ENCODE peak calls at places on chromosomes 2 and 18, in seven cellular contexts. D is cardiac muscle cell, K is MCF 10A, Y is brain microvascular endothelial cell, S is PC-3, F is cardiac fibroblast, H is nephron progenitor cell. T is an unnamed sample.

GRCh38 chr2:157526070-157526469 is 82.2 kb upstream of the CYTIP start:
- DNase-seq in D (no peak), K (no peak), Y (no peak), S (no peak), F (no peak), H (no peak), T (no peak)

GRCh38 chr2:181177376-181177775 is 197.0 kb downstream of the UBE2E3 start:
- DNase-seq in D (no peak), K (no peak), Y (no peak), S (no peak), F (no peak), H (no peak), T (peak; percentile 54)

GRCh38 chr2:187272255-187272654 is 175.8 kb downstream of the CALCRL start:
- DNase-seq in D (no peak), K (no peak), Y (no peak), S (no peak), F (no peak), H (no peak), T (no peak)

GRCh38 chr2:148279216-148279615 is 258.3 kb downstream of the MBD5 start:
- DNase-seq in D (no peak), K (no peak), Y (no peak), S (no peak), F (no peak), H (no peak), T (no peak)

GRCh38 chr2:74778381-74779371 is 55.3 kb upstream of the HK2 start:
- DNase-seq in D (peak; percentile 48), K (no peak), Y (no peak), S (no peak), F (peak; percentile 62), H (peak; percentile 65), T (no peak)

GRCh38 chr2:20282916-20283592 is 58.1 kb upstream of the SDC1 start:
- DNase-seq in D (peak; percentile 87), K (no peak), Y (no peak), S (no peak), F (peak; percentile 90), H (no peak), T (peak; percentile 68)

GRCh38 chr2:1546023-1546591 is 132.8 kb downstream of the TPO start:
- DNase-seq in D (peak; percentile 69), K (peak; percentile 73), Y (peak; percentile 45), S (peak; percentile 72), F (peak; percentile 64), H (peak; percentile 73), T (peak; percentile 81)

GRCh38 chr2:209495855-209496585 is 72.2 kb downstream of the MAP2 start:
- DNase-seq in D (peak; percentile 98), K (peak; percentile 92), Y (peak; percentile 98), S (peak; percentile 98), F (peak; percentile 98), H (no peak), T (peak; percentile 98)

GRCh38 chr2:224777563-224777939 is 61.4 kb upstream of the CCDC195 start:
- DNase-seq in D (no peak), K (no peak), Y (no peak), S (no peak), F (no peak), H (no peak), T (no peak)

GRCh38 chr2:21452678-21453077 is 328.9 kb downstream of the TDRD15 start:
- DNase-seq in D (no peak), K (no peak), Y (no peak), S (no peak), F (no peak), H (no peak), T (no peak)

GRCh38 chr2:230447455-230448451 is 31.8 kb downstream of the SP100 start:
- DNase-seq in D (no peak), K (no peak), Y (no peak), S (no peak), F (no peak), H (no peak), T (no peak)

GRCh38 chr2:235212501-235212900 is 260.7 kb downstream of the SH3BP4 start:
- DNase-seq in D (no peak), K (no peak), Y (no peak), S (no peak), F (no peak), H (no peak), T (no peak)

GRCh38 chr2:209383212-209383611 is 40.6 kb upstream of the MAP2 start:
- DNase-seq in D (peak; percentile 76), K (peak; percentile 89), Y (peak; percentile 67), S (peak; percentile 90), F (peak; percentile 69), H (no peak), T (peak; percentile 85)

GRCh38 chr2:151051584-151052220 is 210.0 kb downstream of the RBM43 start:
- DNase-seq in D (peak; percentile 68), K (peak; percentile 73), Y (peak; percentile 77), S (peak; percentile 80), F (peak; percentile 64), H (peak; percentile 28), T (peak; percentile 80)

GRCh38 chr2:46117379-46117778 is 179.8 kb upstream of the EPAS1 start:
- DNase-seq in D (peak; percentile 47), K (peak; percentile 81), Y (peak; percentile 78), S (peak; percentile 87), F (peak; percentile 62), H (no peak), T (peak; percentile 81)

GRCh38 chr2:211869134-211869533 is 669.5 kb downstream of the ERBB4 start:
- DNase-seq in D (no peak), K (no peak), Y (no peak), S (no peak), F (no peak), H (no peak), T (no peak)

GRCh38 chr2:84905181-84906107 is at the start of gene TMSB10:
- DNase-seq in D (peak; percentile 89), K (peak; percentile 87), Y (peak; percentile 83), S (peak; percentile 87), F (peak; percentile 93), H (peak; percentile 93), T (peak; percentile 87)

GRCh38 chr2:42964444-42965081 is 172.2 kb upstream of the HAAO start:
- DNase-seq in D (peak; percentile 97), K (peak; percentile 90), Y (peak; percentile 86), S (peak; percentile 78), F (peak; percentile 98), H (no peak), T (peak; percentile 90)

GRCh38 chr2:239165206-239165831 is 235.5 kb downstream of the HDAC4 start:
- DNase-seq in D (no peak), K (no peak), Y (no peak), S (no peak), F (no peak), H (no peak), T (no peak)

GRCh38 chr2:147916723-147917122 is 71.9 kb downstream of the ACVR2A start:
- DNase-seq in D (no peak), K (no peak), Y (no peak), S (no peak), F (no peak), H (no peak), T (no peak)

GRCh38 chr18:48100168-48100495 is 169.7 kb upstream of the SMAD2 start:
- DNase-seq in D (no peak), K (no peak), Y (no peak), S (no peak), F (no peak), H (no peak), T (no peak)

GRCh38 chr2:108634591-108635160 is 84.6 kb upstream of the RANBP2 start:
- DNase-seq in D (no peak), K (no peak), Y (no peak), S (no peak), F (no peak), H (no peak), T (no peak)

GRCh38 chr18:45063246-45064038 is 382.8 kb downstream of the SETBP1 start:
- DNase-seq in D (no peak), K (no peak), Y (no peak), S (no peak), F (no peak), H (no peak), T (no peak)

GRCh38 chr18:77478619-77479018 is 229.0 kb downstream of the GALR1 start:
- DNase-seq in D (peak; percentile 58), K (peak; percentile 53), Y (peak; percentile 52), S (peak; percentile 26), F (peak; percentile 57), H (no peak), T (peak; percentile 73)

GRCh38 chr2:144798019-144798418 is 278.1 kb upstream of the ZEB2 start:
- DNase-seq in D (no peak), K (no peak), Y (no peak), S (no peak), F (no peak), H (no peak), T (no peak)

DNA sequence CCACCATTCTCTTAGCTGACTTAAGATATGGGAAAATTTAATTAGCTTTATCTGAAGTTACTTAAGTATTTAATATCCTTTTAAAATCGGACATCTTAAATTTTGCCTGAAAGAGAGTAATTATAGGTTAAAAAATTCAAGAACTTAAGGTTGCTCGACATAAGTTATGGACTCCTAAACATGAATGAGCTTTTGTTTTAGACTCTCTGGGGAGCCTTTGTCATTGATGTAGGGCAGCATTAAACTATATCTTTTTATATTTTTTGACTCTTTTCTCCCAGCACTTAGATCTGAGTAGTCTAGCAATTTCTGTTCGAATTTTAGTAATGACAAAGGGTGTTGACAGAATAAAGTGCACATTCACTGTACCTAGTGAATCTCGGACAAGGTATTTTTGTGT is 4.7 kb downstream of the PHLPP1 start:
- DNase-seq in D (no peak), K (no peak), Y (no peak), S (no peak), F (no peak), H (no peak), T (no peak)
- TF ChIP-seq CTCF in D (no peak), K (no peak), Y (no peak), S (no peak), F (no peak), H (no peak), T (no peak)

GRCh38 chr2:193776988-193777387 is 1582.3 kb upstream of the TMEFF2 start:
- DNase-seq in D (no peak), K (no peak), Y (no peak), S (no peak), F (no peak), H (no peak), T (no peak)
- TF ChIP-seq CTCF in D (no peak), K (no peak), Y (no peak), S (no peak), F (no peak), H (no peak), T (no peak)

GRCh38 chr18:36389811-36390581 is 92.5 kb downstream of the FHOD3 start:
- DNase-seq in D (no peak), K (no peak), Y (no peak), S (no peak), F (no peak), H (no peak), T (no peak)

GRCh38 chr18:36394486-36394885 is 97.0 kb downstream of the FHOD3 start:
- DNase-seq in D (no peak), K (no peak), Y (no peak), S (no peak), F (no peak), H (no peak), T (no peak)

GRCh38 chr18:36392163-36392887 is 94.8 kb downstream of the FHOD3 start:
- DNase-seq in D (peak; percentile 45), K (no peak), Y (peak; percentile 40), S (no peak), F (no peak), H (no peak), T (no peak)

GRCh38 chr18:36391426-36392145 is 94.1 kb downstream of the FHOD3 start:
- DNase-seq in D (no peak), K (no peak), Y (no peak), S (no peak), F (no peak), H (no peak), T (no peak)

GRCh38 chr18:36392888-36393287 is 95.4 kb downstream of the FHOD3 start:
- DNase-seq in D (no peak), K (no peak), Y (no peak), S (no peak), F (no peak), H (no peak), T (no peak)
- TF ChIP-seq CTCF in D (no peak), K (no peak), Y (no peak), S (no peak), F (no peak), H (no peak), T (no peak)

GRCh38 chr2:16281451-16282330 is 341.3 kb downstream of the MYCN start:
- DNase-seq in D (peak; percentile 13), K (peak; percentile 39), Y (no peak), S (peak; percentile 27), F (peak; percentile 16), H (peak; percentile 36), T (peak; percentile 8)
- TF ChIP-seq CTCF in D (peak; percentile 20), K (peak; percentile 24), Y (peak; percentile 10), S (peak; percentile 48), F (no peak), H (peak; percentile 47), T (peak; percentile 11)

T was measured in choroid plexus epithelial cell.